ENCODE peak calls at places on chromosomes 3 and 15, in eight cellular contexts. M is effector CD4-positive, alpha-beta T cell; E is M059J; H is GM12878; R is C1 segment of cervical spinal cord; B is MM.1S; C is SK-N-SH; K is caudate nucleus. N is an unnamed sample.

GRCh38 chr3:130915567-130916292 is 21.8 kb downstream of the ATP2C1 start:
- DNase-seq in B (no peak), R (no peak), M (no peak), H (no peak), E (peak), K (no peak), C (no peak), N (no peak)

GRCh38 chr3:25171118-25171912 is 256.7 kb upstream of the RARB start:
- DNase-seq in R (no peak), H (no peak), C (peak), E (no peak), M (no peak), B (no peak), K (no peak), N (no peak)

GRCh38 chr15:48385031-48385430 is 53.8 kb downstream of the DUT start:
- DNase-seq in C (no peak), E (peak), H (no peak), K (no peak), R (no peak), B (no peak), M (no peak), N (no peak)

GRCh38 chr3:13494463-13495350 is 14.6 kb downstream of the HDAC11 start:
- DNase-seq in R (peak), E (no peak), M (no peak), C (peak), H (no peak), K (peak), B (peak), N (no peak)

GRCh38 chr15:68619303-68619698 is 40.5 kb downstream of the CORO2B start:
- DNase-seq in E (no peak), R (no peak), H (no peak), B (no peak), K (no peak), M (no peak), C (no peak), N (no peak)

GRCh38 chr3:147619925-147620580 is 210.9 kb downstream of the ZIC1 start:
- DNase-seq in M (no peak), E (peak), H (no peak), C (no peak), R (no peak), K (no peak), B (no peak), N (no peak)

GRCh38 chr3:119538772-119539171 is 20.6 kb downstream of the CD80 start:
- DNase-seq in C (no peak), E (no peak), M (no peak), R (no peak), B (peak), H (no peak), K (no peak), N (no peak)

GRCh38 chr15:31116423-31117030 is 15.0 kb upstream of the TRPM1 start:
- DNase-seq in C (no peak), B (no peak), E (no peak), M (no peak), R (no peak), K (no peak), H (no peak), N (no peak)

GRCh38 chr3:172607305-172608121 is 84.3 kb upstream of the TNFSF10 start:
- DNase-seq in R (no peak), C (no peak), B (no peak), H (no peak), K (no peak), E (peak), M (no peak), N (peak)

GRCh38 chr3:41234823-41235722 is 35.8 kb downstream of the CTNNB1 start:
- DNase-seq in R (no peak), B (no peak), E (no peak), H (no peak), K (no peak), M (no peak), C (no peak), N (no peak)

GRCh38 chr15:80502782-80503181 is 98.6 kb downstream of the ARNT2 start:
- DNase-seq in K (no peak), B (no peak), E (no peak), R (no peak), M (no peak), H (no peak), C (no peak), N (no peak)

GRCh38 chr15:68384451-68385239 is 47.3 kb downstream of the ITGA11 start:
- DNase-seq in R (no peak), E (peak), H (no peak), B (no peak), K (no peak), C (peak), M (no peak), N (no peak)

N was measured in epithelial cell of proximal tubule.